ENCODE peak calls at places on chromosomes 2 and 18, in four cellular contexts. One of them, this sample, is unnamed.

GRCh38 chr2:112831956-112832567 is 4.5 kb downstream of the IL1B start:
- DNase-seq in activated CD4-positive, CD25-positive, alpha-beta regulatory T cell: no peak
- DNase-seq in NCI-H460: no peak
- DNase-seq in amygdala: no peak
- DNase-seq in this sample: no peak

GRCh38 chr2:28269019-28269784 is 123.5 kb upstream of the FOSL2 start:
- DNase-seq in activated CD4-positive, CD25-positive, alpha-beta regulatory T cell: no peak
- DNase-seq in NCI-H460: peak
- DNase-seq in amygdala: no peak
- DNase-seq in this sample: no peak

GRCh38 chr2:190088917-190089316 is 26.4 kb upstream of the MSTN start:
- DNase-seq in activated CD4-positive, CD25-positive, alpha-beta regulatory T cell: no peak
- DNase-seq in NCI-H460: peak
- DNase-seq in amygdala: peak
- DNase-seq in this sample: peak

GRCh38 chr2:46487667-46488333 is 8.4 kb downstream of the TMEM247 start:
- DNase-seq in activated CD4-positive, CD25-positive, alpha-beta regulatory T cell: no peak
- DNase-seq in NCI-H460: no peak
- DNase-seq in amygdala: no peak
- DNase-seq in this sample: peak

GRCh38 chr18:65607161-65607560 is 143.7 kb upstream of the CDH7 start:
- DNase-seq in activated CD4-positive, CD25-positive, alpha-beta regulatory T cell: no peak
- DNase-seq in NCI-H460: no peak
- DNase-seq in amygdala: no peak
- DNase-seq in this sample: no peak

GRCh38 chr2:69964353-69964831 is 3.0 kb upstream of the ASPRV1 start:
- DNase-seq in activated CD4-positive, CD25-positive, alpha-beta regulatory T cell: no peak
- DNase-seq in NCI-H460: no peak
- DNase-seq in amygdala: no peak
- DNase-seq in this sample: no peak

GRCh38 chr18:55189972-55190371 is 230.7 kb upstream of the CCDC68 start:
- DNase-seq in activated CD4-positive, CD25-positive, alpha-beta regulatory T cell: no peak
- DNase-seq in NCI-H460: no peak
- DNase-seq in amygdala: no peak
- DNase-seq in this sample: no peak

GRCh38 chr18:44830551-44830950 is 149.9 kb downstream of the SETBP1 start:
- DNase-seq in activated CD4-positive, CD25-positive, alpha-beta regulatory T cell: no peak
- DNase-seq in NCI-H460: no peak
- DNase-seq in amygdala: no peak
- DNase-seq in this sample: no peak

GRCh38 chr2:227295806-227296205 is 29.2 kb upstream of the MFF start:
- DNase-seq in activated CD4-positive, CD25-positive, alpha-beta regulatory T cell: no peak
- DNase-seq in NCI-H460: no peak
- DNase-seq in amygdala: no peak
- DNase-seq in this sample: no peak

GRCh38 chr2:226796012-226796839 is 3.4 kb downstream of the IRS1 start:
- DNase-seq in activated CD4-positive, CD25-positive, alpha-beta regulatory T cell: no peak
- DNase-seq in NCI-H460: no peak
- DNase-seq in amygdala: no peak
- DNase-seq in this sample: no peak

GRCh38 chr18:23137788-23138216 is 2.5 kb downstream of the CABLES1 start:
- DNase-seq in activated CD4-positive, CD25-positive, alpha-beta regulatory T cell: no peak
- DNase-seq in NCI-H460: no peak
- DNase-seq in amygdala: no peak
- DNase-seq in this sample: no peak

GRCh38 chr18:11696451-11696850 is 7.4 kb downstream of the GNAL start:
- DNase-seq in activated CD4-positive, CD25-positive, alpha-beta regulatory T cell: no peak
- DNase-seq in NCI-H460: no peak
- DNase-seq in amygdala: no peak
- DNase-seq in this sample: no peak

GRCh38 chr2:39481611-39482010 is 44.5 kb upstream of the MAP4K3 start:
- DNase-seq in activated CD4-positive, CD25-positive, alpha-beta regulatory T cell: no peak
- DNase-seq in NCI-H460: no peak
- DNase-seq in amygdala: no peak
- DNase-seq in this sample: no peak

GRCh38 chr2:223314831-223315230 is 262.8 kb downstream of the KCNE4 start:
- DNase-seq in activated CD4-positive, CD25-positive, alpha-beta regulatory T cell: no peak
- DNase-seq in NCI-H460: no peak
- DNase-seq in amygdala: no peak
- DNase-seq in this sample: no peak

GRCh38 chr2:101625387-101625786 is 72.1 kb upstream of the MAP4K4 start:
- DNase-seq in activated CD4-positive, CD25-positive, alpha-beta regulatory T cell: no peak
- DNase-seq in NCI-H460: no peak
- DNase-seq in amygdala: no peak
- DNase-seq in this sample: no peak

GRCh38 chr2:26521054-26521912 is 43.4 kb upstream of the OTOF start:
- DNase-seq in activated CD4-positive, CD25-positive, alpha-beta regulatory T cell: no peak
- DNase-seq in NCI-H460: peak
- DNase-seq in amygdala: no peak
- DNase-seq in this sample: no peak

GRCh38 chr2:96869281-96869823 is 528 bp downstream of the SEMA4C start:
- DNase-seq in activated CD4-positive, CD25-positive, alpha-beta regulatory T cell: no peak
- DNase-seq in NCI-H460: no peak
- DNase-seq in amygdala: peak
- DNase-seq in this sample: peak

GRCh38 chr2:25418944-25419677 is 77.4 kb upstream of the DNMT3A start:
- DNase-seq in activated CD4-positive, CD25-positive, alpha-beta regulatory T cell: no peak
- DNase-seq in NCI-H460: no peak
- DNase-seq in amygdala: no peak
- DNase-seq in this sample: no peak

GRCh38 chr2:7191927-7192326 is 274.7 kb downstream of the RNF144A start:
- DNase-seq in activated CD4-positive, CD25-positive, alpha-beta regulatory T cell: no peak
- DNase-seq in NCI-H460: no peak
- DNase-seq in amygdala: no peak
- DNase-seq in this sample: peak

GRCh38 chr18:34493566-34494358 is 216.3 kb upstream of the DTNA start:
- DNase-seq in activated CD4-positive, CD25-positive, alpha-beta regulatory T cell: no peak
- DNase-seq in NCI-H460: no peak
- DNase-seq in amygdala: no peak
- DNase-seq in this sample: no peak

GRCh38 chr2:124678043-124678442 is 653.0 kb downstream of the CNTNAP5 start:
- DNase-seq in activated CD4-positive, CD25-positive, alpha-beta regulatory T cell: no peak
- DNase-seq in NCI-H460: no peak
- DNase-seq in amygdala: no peak
- DNase-seq in this sample: no peak

GRCh38 chr2:165795011-165795410 is 964 bp upstream of the GALNT3 start:
- DNase-seq in activated CD4-positive, CD25-positive, alpha-beta regulatory T cell: no peak
- DNase-seq in NCI-H460: no peak
- DNase-seq in amygdala: no peak
- DNase-seq in this sample: no peak

GRCh38 chr2:16154501-16155280 is 214.3 kb downstream of the MYCN start:
- DNase-seq in activated CD4-positive, CD25-positive, alpha-beta regulatory T cell: no peak
- DNase-seq in NCI-H460: no peak
- DNase-seq in amygdala: no peak
- DNase-seq in this sample: no peak

GRCh38 chr2:146642066-146642465 is 1202.8 kb upstream of the ACVR2A start:
- DNase-seq in activated CD4-positive, CD25-positive, alpha-beta regulatory T cell: no peak
- DNase-seq in NCI-H460: no peak
- DNase-seq in amygdala: no peak
- DNase-seq in this sample: no peak

GRCh38 chr2:415986-416610 is 128.2 kb upstream of the ALKAL2 start:
- DNase-seq in activated CD4-positive, CD25-positive, alpha-beta regulatory T cell: no peak
- DNase-seq in NCI-H460: no peak
- DNase-seq in amygdala: no peak
- DNase-seq in this sample: no peak

GRCh38 chr18:8153887-8154583 is 455.2 kb upstream of the RAB12 start:
- DNase-seq in activated CD4-positive, CD25-positive, alpha-beta regulatory T cell: no peak
- DNase-seq in NCI-H460: no peak
- DNase-seq in amygdala: no peak
- DNase-seq in this sample: no peak

GRCh38 chr2:2590796-2591541 is 259.9 kb upstream of the MYT1L start:
- DNase-seq in activated CD4-positive, CD25-positive, alpha-beta regulatory T cell: no peak
- DNase-seq in NCI-H460: no peak
- DNase-seq in amygdala: no peak
- DNase-seq in this sample: no peak

GRCh38 chr2:72931280-72931910 is 14.1 kb downstream of the EMX1 start:
- DNase-seq in activated CD4-positive, CD25-positive, alpha-beta regulatory T cell: no peak
- DNase-seq in NCI-H460: no peak
- DNase-seq in amygdala: no peak
- DNase-seq in this sample: no peak

GRCh38 chr2:141021611-141022010 is 1109.2 kb downstream of the LRP1B start:
- DNase-seq in activated CD4-positive, CD25-positive, alpha-beta regulatory T cell: no peak
- DNase-seq in NCI-H460: peak
- DNase-seq in amygdala: no peak
- DNase-seq in this sample: no peak

GRCh38 chr2:225233234-225233633 is 166.3 kb upstream of the NYAP2 start:
- DNase-seq in activated CD4-positive, CD25-positive, alpha-beta regulatory T cell: no peak
- DNase-seq in NCI-H460: no peak
- DNase-seq in amygdala: no peak
- DNase-seq in this sample: peak

GRCh38 chr2:216057688-216058193 is 23.9 kb downstream of the PECR start:
- DNase-seq in activated CD4-positive, CD25-positive, alpha-beta regulatory T cell: peak
- DNase-seq in NCI-H460: no peak
- DNase-seq in amygdala: no peak
- DNase-seq in this sample: no peak